ENCODE peak calls at places on chromosome 15, in seven cellular contexts. A, B, J, N, O, G and L are unnamed samples.

GRCh38 chr15:101451192-101451799 is 38.2 kb downstream of the PCSK6 start:
- DNase-seq in O (no peak), A (no peak), N (no peak), J (peak; percentile 85), G (no peak), B (peak; percentile 39), L (no peak)

GRCh38 chr15:97189152-97189551 is 771.4 kb upstream of the ARRDC4 start:
- DNase-seq in A (no peak), N (no peak), B (no peak), J (no peak), O (no peak), G (no peak), L (no peak)

GRCh38 chr15:31483053-31483923 is 156.7 kb downstream of the KLF13 start:
- DNase-seq in B (no peak), A (peak; percentile 57), G (no peak), N (no peak), J (no peak), O (no peak), L (peak; percentile 84)

GRCh38 chr15:51649659-51650521 is 27.3 kb upstream of the DMXL2 start:
- DNase-seq in A (peak; percentile 65), G (no peak), B (no peak), J (no peak), O (peak; percentile 68), N (peak; percentile 63), L (peak; percentile 53)

GRCh38 chr15:40894689-40895308 is 549 bp downstream of the VPS18 start:
- DNase-seq in G (peak; percentile 69), A (peak; percentile 59), O (peak; percentile 86), J (peak; percentile 72), B (peak; percentile 55), N (no peak), L (peak; percentile 90)

GRCh38 chr15:54660356-54660755 is 536.4 kb downstream of the RSL24D1 start:
- DNase-seq in O (no peak), G (no peak), B (no peak), A (no peak), J (no peak), N (no peak), L (no peak)

GRCh38 chr15:79035111-79035601 is 55.4 kb downstream of the RASGRF1 start:
- DNase-seq in A (no peak), N (peak; percentile 31), J (no peak), B (no peak), O (no peak), G (no peak), L (peak; percentile 78)

GRCh38 chr15:63870403-63871209 is 36.9 kb upstream of the HERC1 start:
- DNase-seq in O (peak; percentile 61), A (no peak), B (no peak), N (no peak), J (no peak), G (no peak), L (peak; percentile 67)

GRCh38 chr15:33132722-33133345 is 61.7 kb downstream of the FMN1 start:
- DNase-seq in G (no peak), B (no peak), A (no peak), O (peak; percentile 31), J (no peak), N (no peak), L (peak; percentile 56)

GRCh38 chr15:68620721-68621528 is 42.1 kb downstream of the CORO2B start:
- DNase-seq in B (peak; percentile 61), G (peak; percentile 63), A (no peak), N (no peak), J (peak; percentile 88), O (no peak), L (no peak)

GRCh38 chr15:47409601-47410000 is 307.7 kb upstream of the SEMA6D start:
- DNase-seq in B (no peak), O (no peak), A (no peak), G (no peak), N (no peak), J (no peak), L (no peak)

GRCh38 chr15:88657326-88658069 is 18.7 kb downstream of the ISG20 start:
- DNase-seq in G (peak; percentile 54), B (peak; percentile 23), O (no peak), A (no peak), N (no peak), J (no peak), L (peak; percentile 88)

GRCh38 chr15:41079717-41080116 is 36.4 kb downstream of the INO80 start:
- DNase-seq in O (no peak), G (no peak), B (no peak), A (no peak), N (no peak), J (no peak), L (no peak)

GRCh38 chr15:69375151-69375790 is 38.9 kb upstream of the KIF23 start:
- DNase-seq in A (no peak), B (no peak), O (no peak), J (no peak), N (no peak), G (no peak), L (no peak)

GRCh38 chr15:70267879-70268278 is 170.2 kb upstream of the TLE3 start:
- DNase-seq in O (no peak), A (no peak), B (peak; percentile 43), N (no peak), G (no peak), J (no peak), L (no peak)

GRCh38 chr15:48388017-48388936 is 57.0 kb downstream of the DUT start:
- DNase-seq in O (no peak), N (no peak), J (no peak), A (no peak), G (no peak), B (no peak), L (no peak)

GRCh38 chr15:48566669-48567068 is 78.8 kb downstream of the FBN1 start:
- DNase-seq in N (no peak), A (no peak), O (no peak), J (no peak), G (no peak), B (no peak), L (no peak)

GRCh38 chr15:29556385-29556784 is 265.9 kb downstream of the TJP1 start:
- DNase-seq in O (no peak), B (no peak), A (no peak), J (no peak), N (no peak), G (no peak), L (no peak)

GRCh38 chr15:35087759-35088158 is 2.7 kb upstream of the NANOGP8 start:
- DNase-seq in J (no peak), B (no peak), O (no peak), G (no peak), N (no peak), A (no peak), L (no peak)

GRCh38 chr15:63054281-63054683 is 11.7 kb downstream of the TPM1 start:
- DNase-seq in N (no peak), O (no peak), B (no peak), G (no peak), J (no peak), A (no peak), L (no peak)

DNA sequence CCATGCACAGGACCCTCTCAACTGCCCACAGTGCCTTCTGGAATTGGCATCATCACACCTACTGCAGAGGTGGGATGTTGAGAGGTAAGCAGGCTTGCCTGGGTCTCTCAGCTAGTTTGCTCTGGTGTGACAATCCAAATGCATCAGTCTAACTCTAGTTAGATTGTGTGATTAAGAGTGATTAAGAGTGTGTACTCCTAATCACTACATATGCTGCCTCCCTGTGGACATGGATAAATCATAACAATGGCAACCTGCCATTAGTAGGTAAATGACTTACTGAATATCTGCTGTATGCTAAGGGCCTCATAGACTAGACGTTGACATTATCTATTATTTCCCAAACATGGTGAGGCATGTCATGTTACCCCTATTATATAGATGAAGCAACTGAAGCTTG is 342.1 kb downstream of the OCA2 start:
- DNase-seq in J (no peak), B (no peak), G (no peak), A (no peak), O (no peak), N (no peak), L (no peak)
- H3K4me3 ChIP-seq in J (no peak overlapping the region), B (no peak overlapping the region), G (no peak overlapping the region), A (no peak overlapping the region), O (no peak overlapping the region), N (no peak overlapping the region), L (no peak overlapping the region)

GRCh38 chr15:76222159-76222558 is 89.1 kb downstream of the ETFA start:
- DNase-seq in A (no peak), J (no peak), N (no peak), O (no peak), B (no peak), G (no peak), L (no peak)
- H3K36me3 ChIP-seq in A (peaks cover 14% of the 10 kb centered on the region), J (peaks cover 32% of the 10 kb centered on the region), N (peaks cover 20% of the 10 kb centered on the region), O (peaks cover 48% of the 10 kb centered on the region), B (peaks cover 27% of the 10 kb centered on the region), G (peaks cover 34% of the 10 kb centered on the region), L (peaks cover 2% of the 10 kb centered on the region)

GRCh38 chr15:65077981-65078352 is 1.4 kb downstream of the KBTBD13 start:
- DNase-seq in A (peak; percentile 44), N (no peak), B (peak; percentile 74), O (no peak), J (peak; percentile 85), G (peak; percentile 91), L (peak; percentile 93)
- H3K4me3 ChIP-seq in A (no peak overlapping the region), N (no peak overlapping the region), B (no peak overlapping the region), O (no peak overlapping the region), J (peak overlapping the region; percentile 16), G (no peak overlapping the region), L (no peak overlapping the region)

GRCh38 chr15:93045191-93045785 is 43.7 kb downstream of the RGMA start:
- DNase-seq in O (no peak), N (no peak), A (no peak), B (no peak), J (peak; percentile 43), G (no peak), L (no peak)

GRCh38 chr15:93043621-93044300 is 45.2 kb downstream of the RGMA start:
- DNase-seq in O (no peak), G (no peak), A (no peak), J (peak; percentile 48), B (no peak), N (no peak), L (peak; percentile 79)

GRCh38 chr15:93046120-93046519 is 42.9 kb downstream of the RGMA start:
- DNase-seq in B (no peak), N (no peak), J (no peak), G (no peak), O (no peak), A (no peak), L (no peak)

GRCh38 chr15:93042691-93043378 is 46.2 kb downstream of the RGMA start:
- DNase-seq in B (no peak), A (no peak), O (no peak), N (no peak), G (peak; percentile 8), J (peak; percentile 25), L (peak; percentile 52)

DNA sequence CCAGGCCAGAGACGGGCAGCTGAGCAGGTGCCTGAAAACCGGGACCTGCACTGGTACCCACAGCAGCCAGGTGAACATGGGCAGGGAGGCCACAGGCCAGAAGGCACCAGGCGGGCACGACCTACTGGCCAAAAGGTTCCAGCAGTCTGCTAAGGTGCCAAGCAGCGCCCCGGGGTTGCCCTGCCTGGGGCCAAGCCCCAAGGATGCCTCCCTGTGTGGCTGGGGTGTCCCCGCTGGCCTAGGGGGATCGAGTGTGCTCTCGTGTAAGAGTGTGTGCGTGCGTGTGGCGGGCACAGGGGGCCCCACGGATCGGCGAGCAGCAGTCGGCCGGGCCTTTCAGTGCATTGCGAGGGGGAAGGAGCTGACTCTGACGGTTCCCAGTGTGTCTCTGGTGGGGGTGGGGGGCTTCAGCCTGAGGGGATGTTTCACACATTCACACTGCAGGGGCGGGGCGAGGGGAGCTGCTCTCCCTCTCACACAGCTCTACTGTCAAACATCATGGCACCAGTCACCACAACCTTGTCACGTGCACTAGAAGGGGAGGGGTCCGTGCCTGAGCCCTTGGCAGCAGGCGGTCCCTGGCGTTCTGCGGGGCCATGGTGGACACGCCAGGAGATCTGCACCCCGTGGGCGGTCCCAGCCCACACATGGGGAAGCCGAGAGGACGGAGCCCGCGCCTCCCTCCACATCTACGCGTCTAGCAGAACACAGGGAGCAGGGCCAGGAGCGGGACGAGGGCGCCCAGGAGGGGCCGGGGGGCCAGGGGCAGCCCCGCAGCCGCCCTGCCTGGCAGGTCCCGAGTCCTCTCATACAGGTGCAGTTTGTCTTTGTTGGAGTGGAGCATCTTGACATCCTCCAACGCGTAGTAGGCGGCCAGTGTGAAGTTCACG is 44.5 kb downstream of the RGMA start:
- DNase-seq in N (no peak), J (peak; percentile 52), A (no peak), G (no peak), O (no peak), B (no peak), L (peak; percentile 64)
- H3K36me3 ChIP-seq in N (no peaks in the 10 kb centered on the region), J (no peaks in the 10 kb centered on the region), A (no peaks in the 10 kb centered on the region), G (peaks cover 8% of the 10 kb centered on the region), O (no peaks in the 10 kb centered on the region), B (no peaks in the 10 kb centered on the region), L (peaks cover 31% of the 10 kb centered on the region)